ENCODE peak calls at places on chromosomes 7 and 10, in five cellular contexts. One of them, this sample, is unnamed. For H3K27me3 and H3K36me3, the result is how much of the 10 kb centered on the place peaks cover.

GRCh38 chr7:149257146-149257545 is 4.8 kb upstream of the ZNF783 start:
- DNase-seq in left lung: no peak
- DNase-seq in thyroid gland: no peak
- DNase-seq in naive thymus-derived CD4-positive, alpha-beta T cell: no peak
- DNase-seq in bronchial epithelial cell: peak
- DNase-seq in this sample: no peak

GRCh38 chr10:86509145-86509544 is 12.4 kb downstream of the WAPL start:
- DNase-seq in left lung: no peak
- DNase-seq in thyroid gland: no peak
- DNase-seq in naive thymus-derived CD4-positive, alpha-beta T cell: no peak
- DNase-seq in bronchial epithelial cell: no peak
- DNase-seq in this sample: no peak

GRCh38 chr7:131164025-131164899 is 163.4 kb upstream of the MKLN1 start:
- DNase-seq in left lung: no peak
- DNase-seq in thyroid gland: no peak
- DNase-seq in naive thymus-derived CD4-positive, alpha-beta T cell: no peak
- DNase-seq in bronchial epithelial cell: peak
- DNase-seq in this sample: no peak

GRCh38 chr10:127715249-127715648 is 21.7 kb upstream of the FOXI2 start:
- DNase-seq in left lung: no peak
- DNase-seq in thyroid gland: no peak
- DNase-seq in naive thymus-derived CD4-positive, alpha-beta T cell: no peak
- DNase-seq in bronchial epithelial cell: no peak
- DNase-seq in this sample: no peak

GRCh38 chr7:82164813-82165212 is 278.8 kb downstream of the CACNA2D1 start:
- DNase-seq in left lung: no peak
- DNase-seq in thyroid gland: no peak
- DNase-seq in naive thymus-derived CD4-positive, alpha-beta T cell: no peak
- DNase-seq in bronchial epithelial cell: peak
- DNase-seq in this sample: no peak

GRCh38 chr10:36254191-36254590 is 612.1 kb upstream of the FZD8 start:
- DNase-seq in left lung: no peak
- DNase-seq in thyroid gland: peak
- DNase-seq in naive thymus-derived CD4-positive, alpha-beta T cell: no peak
- DNase-seq in bronchial epithelial cell: peak
- DNase-seq in this sample: no peak

GRCh38 chr7:34138483-34138882 is 233.1 kb downstream of the BMPER start:
- DNase-seq in left lung: no peak
- DNase-seq in thyroid gland: no peak
- DNase-seq in naive thymus-derived CD4-positive, alpha-beta T cell: no peak
- DNase-seq in bronchial epithelial cell: no peak
- DNase-seq in this sample: peak

GRCh38 chr7:47413526-47414341 is 168.2 kb downstream of the TNS3 start:
- DNase-seq in left lung: no peak
- DNase-seq in thyroid gland: no peak
- DNase-seq in naive thymus-derived CD4-positive, alpha-beta T cell: no peak
- DNase-seq in bronchial epithelial cell: no peak
- DNase-seq in this sample: no peak

GRCh38 chr10:17789396-17789795 is 19.8 kb upstream of the MRC1 start:
- DNase-seq in left lung: no peak
- DNase-seq in thyroid gland: no peak
- DNase-seq in naive thymus-derived CD4-positive, alpha-beta T cell: no peak
- DNase-seq in bronchial epithelial cell: no peak
- DNase-seq in this sample: no peak

GRCh38 chr7:157841757-157842390 is 505.1 kb downstream of the DNAJB6 start:
- DNase-seq in left lung: no peak
- DNase-seq in thyroid gland: no peak
- DNase-seq in naive thymus-derived CD4-positive, alpha-beta T cell: no peak
- DNase-seq in bronchial epithelial cell: no peak
- DNase-seq in this sample: peak

GRCh38 chr7:157840913-157841756 is 504.3 kb downstream of the DNAJB6 start:
- DNase-seq in left lung: no peak
- DNase-seq in thyroid gland: no peak
- DNase-seq in naive thymus-derived CD4-positive, alpha-beta T cell: no peak
- DNase-seq in bronchial epithelial cell: no peak
- DNase-seq in this sample: peak

GRCh38 chr7:157839672-157840167 is 502.9 kb downstream of the DNAJB6 start:
- DNase-seq in left lung: no peak
- DNase-seq in thyroid gland: no peak
- DNase-seq in naive thymus-derived CD4-positive, alpha-beta T cell: no peak
- DNase-seq in bronchial epithelial cell: no peak
- DNase-seq in this sample: no peak

GRCh38 chr7:157839226-157839625 is 502.4 kb downstream of the DNAJB6 start:
- DNase-seq in left lung: no peak
- DNase-seq in thyroid gland: no peak
- DNase-seq in naive thymus-derived CD4-positive, alpha-beta T cell: no peak
- DNase-seq in bronchial epithelial cell: no peak
- DNase-seq in this sample: no peak

DNA sequence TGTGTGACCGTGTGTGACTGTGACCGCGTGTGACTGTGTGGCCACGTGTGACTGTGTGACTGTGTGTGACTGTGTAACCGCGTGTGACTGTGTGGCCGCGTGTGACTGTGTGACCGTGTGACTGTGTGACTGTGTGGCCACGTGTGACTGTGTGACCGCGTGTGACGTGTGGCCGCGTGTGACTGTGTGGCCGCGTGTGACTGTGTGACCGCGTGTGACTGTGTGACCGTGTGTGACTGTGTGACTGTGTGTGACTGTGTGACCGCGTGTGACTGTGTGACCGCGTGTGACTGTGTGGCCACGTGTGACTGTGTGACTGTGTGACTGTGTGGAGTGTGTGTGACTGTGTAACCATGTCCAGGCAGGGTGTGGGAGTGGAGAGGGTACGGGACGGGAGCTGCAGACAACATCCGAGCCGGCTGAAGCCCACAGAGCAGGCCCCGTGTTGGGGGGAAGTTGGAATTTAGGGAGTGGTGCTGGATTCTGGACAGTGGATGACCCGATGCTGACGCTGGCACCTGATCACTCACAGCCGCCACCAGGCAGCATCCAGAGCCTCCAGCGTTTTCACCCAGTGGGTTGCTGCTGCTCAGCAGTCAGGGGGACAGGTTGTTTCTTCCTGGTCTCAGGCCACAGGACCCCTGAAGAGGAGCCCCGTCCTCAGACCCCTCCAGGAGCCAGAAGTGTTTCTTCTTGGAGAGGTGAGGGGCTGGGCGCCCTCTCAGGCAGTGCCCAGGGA is 503.5 kb downstream of the DNAJB6 start:
- DNase-seq in left lung: no peak
- DNase-seq in thyroid gland: no peak
- DNase-seq in naive thymus-derived CD4-positive, alpha-beta T cell: no peak
- DNase-seq in bronchial epithelial cell: no peak
- DNase-seq in this sample: no peak
- H3K27me3 ChIP-seq in left lung: under half
- H3K27me3 ChIP-seq in thyroid gland: under half
- H3K27me3 ChIP-seq in naive thymus-derived CD4-positive, alpha-beta T cell: under half
- H3K27me3 ChIP-seq in bronchial epithelial cell: under half
- H3K27me3 ChIP-seq in this sample: under half

GRCh38 chr10:101006593-101007098 is 7.0 kb downstream of the LZTS2 start:
- DNase-seq in left lung: no peak
- DNase-seq in thyroid gland: no peak
- DNase-seq in naive thymus-derived CD4-positive, alpha-beta T cell: no peak
- DNase-seq in bronchial epithelial cell: no peak
- DNase-seq in this sample: no peak

GRCh38 chr10:101008823-101009423 is 9.3 kb downstream of the LZTS2 start:
- DNase-seq in left lung: no peak
- DNase-seq in thyroid gland: no peak
- DNase-seq in naive thymus-derived CD4-positive, alpha-beta T cell: no peak
- DNase-seq in bronchial epithelial cell: no peak
- DNase-seq in this sample: no peak

GRCh38 chr10:101007915-101008822 is 8.6 kb downstream of the LZTS2 start:
- DNase-seq in left lung: no peak
- DNase-seq in thyroid gland: no peak
- DNase-seq in naive thymus-derived CD4-positive, alpha-beta T cell: no peak
- DNase-seq in bronchial epithelial cell: no peak
- DNase-seq in this sample: peak

GRCh38 chr10:101005869-101006567 is 6.4 kb downstream of the LZTS2 start:
- DNase-seq in left lung: no peak
- DNase-seq in thyroid gland: no peak
- DNase-seq in naive thymus-derived CD4-positive, alpha-beta T cell: no peak
- DNase-seq in bronchial epithelial cell: no peak
- DNase-seq in this sample: no peak

GRCh38 chr10:101007099-101007711 is 7.6 kb downstream of the LZTS2 start:
- DNase-seq in left lung: no peak
- DNase-seq in thyroid gland: peak
- DNase-seq in naive thymus-derived CD4-positive, alpha-beta T cell: no peak
- DNase-seq in bronchial epithelial cell: no peak
- DNase-seq in this sample: no peak
- H3K36me3 ChIP-seq in left lung: half or more
- H3K36me3 ChIP-seq in thyroid gland: under half
- H3K36me3 ChIP-seq in naive thymus-derived CD4-positive, alpha-beta T cell: under half
- H3K36me3 ChIP-seq in bronchial epithelial cell: under half
- H3K36me3 ChIP-seq in this sample: under half

GRCh38 chr10:48608926-48609325 is 4.1 kb upstream of the ARHGAP22 start:
- DNase-seq in left lung: no peak
- DNase-seq in thyroid gland: no peak
- DNase-seq in naive thymus-derived CD4-positive, alpha-beta T cell: no peak
- DNase-seq in bronchial epithelial cell: no peak
- DNase-seq in this sample: no peak

GRCh38 chr10:48611133-48611532 is 6.3 kb upstream of the ARHGAP22 start:
- DNase-seq in left lung: no peak
- DNase-seq in thyroid gland: no peak
- DNase-seq in naive thymus-derived CD4-positive, alpha-beta T cell: no peak
- DNase-seq in bronchial epithelial cell: no peak
- DNase-seq in this sample: no peak

GRCh38 chr10:48609441-48609840 is 4.6 kb upstream of the ARHGAP22 start:
- DNase-seq in left lung: no peak
- DNase-seq in thyroid gland: no peak
- DNase-seq in naive thymus-derived CD4-positive, alpha-beta T cell: no peak
- DNase-seq in bronchial epithelial cell: no peak
- DNase-seq in this sample: no peak

GRCh38 chr10:48610585-48611093 is 5.8 kb upstream of the ARHGAP22 start:
- DNase-seq in left lung: no peak
- DNase-seq in thyroid gland: no peak
- DNase-seq in naive thymus-derived CD4-positive, alpha-beta T cell: no peak
- DNase-seq in bronchial epithelial cell: no peak
- DNase-seq in this sample: no peak

DNA sequence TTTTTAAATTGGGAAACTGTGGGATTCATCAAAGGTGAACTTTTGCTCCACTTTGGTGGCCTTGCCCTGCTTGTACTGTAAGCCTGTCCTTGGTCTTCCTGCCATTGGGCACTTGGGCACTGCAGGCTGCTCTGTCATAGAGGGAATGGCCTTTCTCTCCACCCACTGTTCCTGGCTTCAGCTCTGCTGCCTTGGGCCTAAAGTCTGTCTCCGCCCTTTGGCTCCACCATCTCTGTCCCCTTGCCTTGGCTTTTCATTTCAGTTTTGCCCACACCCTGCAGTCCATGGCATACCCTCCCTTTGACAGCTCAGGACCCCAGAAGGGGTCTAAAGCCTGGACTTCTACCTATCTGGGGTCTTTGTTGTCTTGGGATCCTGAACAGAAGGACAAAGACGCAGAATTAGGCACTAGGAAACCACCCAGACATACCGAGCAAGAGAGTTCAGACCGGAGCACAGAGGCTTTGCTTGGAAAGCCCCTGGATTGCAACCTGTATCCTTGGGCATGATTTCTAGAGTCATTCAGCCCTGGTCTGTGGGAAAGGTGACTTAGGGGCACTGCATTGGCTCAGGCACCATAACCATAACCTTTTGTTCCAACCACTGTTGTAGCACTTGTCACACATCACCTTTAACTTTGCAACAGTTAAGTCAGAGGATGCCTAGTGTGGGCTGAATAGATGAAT is 5.2 kb upstream of the ARHGAP22 start:
- DNase-seq in left lung: no peak
- DNase-seq in thyroid gland: no peak
- DNase-seq in naive thymus-derived CD4-positive, alpha-beta T cell: no peak
- DNase-seq in bronchial epithelial cell: no peak
- DNase-seq in this sample: no peak
- H3K27me3 ChIP-seq in left lung: under half
- H3K27me3 ChIP-seq in thyroid gland: under half
- H3K27me3 ChIP-seq in naive thymus-derived CD4-positive, alpha-beta T cell: under half
- H3K27me3 ChIP-seq in bronchial epithelial cell: under half
- H3K27me3 ChIP-seq in this sample: under half

GRCh38 chr10:100267237-100268104 is at the start of gene CWF19L1:
- DNase-seq in left lung: peak
- DNase-seq in thyroid gland: peak
- DNase-seq in naive thymus-derived CD4-positive, alpha-beta T cell: peak
- DNase-seq in bronchial epithelial cell: peak
- DNase-seq in this sample: peak

GRCh38 chr10:100265821-100266485 is 1.5 kb downstream of the CWF19L1 start:
- DNase-seq in left lung: no peak
- DNase-seq in thyroid gland: no peak
- DNase-seq in naive thymus-derived CD4-positive, alpha-beta T cell: no peak
- DNase-seq in bronchial epithelial cell: no peak
- DNase-seq in this sample: no peak
- H3K36me3 ChIP-seq in left lung: under half
- H3K36me3 ChIP-seq in thyroid gland: under half
- H3K36me3 ChIP-seq in naive thymus-derived CD4-positive, alpha-beta T cell: under half
- H3K36me3 ChIP-seq in bronchial epithelial cell: under half
- H3K36me3 ChIP-seq in this sample: under half

DNA sequence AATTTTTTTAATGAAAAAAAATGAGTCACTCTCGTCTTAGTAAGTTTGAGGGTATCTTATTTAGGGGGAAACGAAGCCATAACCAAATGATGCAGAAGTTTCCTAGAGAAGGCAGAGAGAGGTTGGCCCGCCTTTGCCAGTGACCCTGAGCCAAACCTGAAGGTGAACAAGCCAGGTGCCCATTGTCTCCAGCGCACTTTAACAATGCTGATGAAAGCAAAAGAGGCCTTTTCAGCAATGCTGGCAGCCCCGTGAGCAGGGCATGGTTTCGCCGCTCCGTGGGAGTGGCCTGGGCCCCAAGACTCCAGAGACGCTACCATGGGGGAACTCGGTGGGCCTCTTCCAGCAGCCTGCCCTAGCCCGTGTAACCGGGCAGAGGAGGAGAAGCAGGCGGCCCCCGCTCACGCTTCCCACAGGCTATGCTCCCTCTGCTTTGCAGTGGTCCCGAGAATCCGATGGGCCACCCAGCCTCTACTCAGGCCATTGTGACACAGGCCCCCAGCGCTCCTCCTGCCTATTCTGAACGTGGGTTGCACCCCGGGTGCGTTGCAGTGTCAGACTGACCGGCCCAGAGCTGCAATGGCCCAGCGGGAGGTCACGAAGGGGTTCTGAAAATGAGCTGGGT is 14.0 kb upstream of the UNCX start:
- DNase-seq in left lung: no peak
- DNase-seq in thyroid gland: no peak
- DNase-seq in naive thymus-derived CD4-positive, alpha-beta T cell: no peak
- DNase-seq in bronchial epithelial cell: no peak
- DNase-seq in this sample: peak
- H3K27me3 ChIP-seq in left lung: under half
- H3K27me3 ChIP-seq in thyroid gland: under half
- H3K27me3 ChIP-seq in naive thymus-derived CD4-positive, alpha-beta T cell: under half
- H3K27me3 ChIP-seq in bronchial epithelial cell: under half
- H3K27me3 ChIP-seq in this sample: under half

This sample was measured in H7.